ENCODE peak calls at places on chromosomes 1 and 21, in nine cellular contexts. D is psoas muscle; P is skeletal muscle cell; B is CD8-positive, alpha-beta memory T cell; J is stimulated activated CD4-positive, alpha-beta T cell treated with anti-CD3 and anti-CD28 coated beads, Interleukin-15, amount 100 ng/mL, for 48 hours; K is kidney glomerular epithelial cell; I is glomerular endothelial cell; Q is Right ventricle myocardium superior; M is NCI-H2171 treated with DMSO at 0.1 percent for 48 hours. N is an unnamed sample.

GRCh38 chr1:56583957-56584468 is 4.7 kb upstream of the PLPP3 start:
- DNase-seq in D (no peak), P (no peak), B (no peak), J (no peak), K (no peak), I (no peak), Q (no peak), M (no peak), N (no peak)

GRCh38 chr1:36857761-36858160 is 176.6 kb downstream of the GRIK3 start:
- DNase-seq in D (peak), P (no peak), B (no peak), J (no peak), K (no peak), I (no peak), Q (no peak), M (peak), N (no peak)

GRCh38 chr1:32447469-32448185 is 17.2 kb upstream of the ZBTB8B start:
- DNase-seq in D (no peak), P (peak), B (no peak), J (no peak), K (peak), I (no peak), Q (no peak), M (no peak), N (peak)

GRCh38 chr1:41513388-41513745 is 28.9 kb upstream of the EDN2 start:
- DNase-seq in D (peak), P (no peak), B (no peak), J (no peak), K (no peak), I (no peak), Q (peak), M (no peak), N (no peak)

GRCh38 chr21:38471766-38472165 is 26.5 kb downstream of the ERG start:
- DNase-seq in D (no peak), P (no peak), B (no peak), J (no peak), K (no peak), I (no peak), Q (no peak), M (no peak), N (no peak)

GRCh38 chr1:103106426-103107321 is 1.6 kb downstream of the COL11A1 start:
- DNase-seq in D (peak), P (no peak), B (no peak), J (no peak), K (peak), I (peak), Q (no peak), M (no peak), N (no peak)

GRCh38 chr1:115251856-115252255 is 86.2 kb downstream of the NGF start:
- DNase-seq in D (no peak), P (peak), B (no peak), J (no peak), K (peak), I (peak), Q (no peak), M (peak), N (peak)

GRCh38 chr1:7550981-7551380 is 220.1 kb upstream of the VAMP3 start:
- DNase-seq in D (peak), P (no peak), B (no peak), J (no peak), K (no peak), I (no peak), Q (no peak), M (no peak), N (no peak)

GRCh38 chr1:27633298-27633610 is 1.7 kb downstream of the FGR start:
- DNase-seq in D (no peak), P (no peak), B (no peak), J (no peak), K (no peak), I (no peak), Q (peak), M (no peak), N (no peak)

GRCh38 chr1:52632732-52633290 is at the start of gene SHISAL2A:
- DNase-seq in D (peak), P (peak), B (peak), J (no peak), K (no peak), I (no peak), Q (peak), M (no peak), N (no peak)

GRCh38 chr1:67952071-67952470 is 98.4 kb downstream of the DIRAS3 start:
- DNase-seq in D (no peak), P (peak), B (no peak), J (no peak), K (no peak), I (no peak), Q (no peak), M (no peak), N (no peak)

GRCh38 chr1:51729156-51729823 is 112.4 kb downstream of the OSBPL9 start:
- DNase-seq in D (peak), P (peak), B (peak), J (peak), K (peak), I (no peak), Q (peak), M (peak), N (peak)

GRCh38 chr1:94608852-94609570 is 67.5 kb upstream of the F3 start:
- DNase-seq in D (no peak), P (no peak), B (no peak), J (no peak), K (no peak), I (no peak), Q (no peak), M (no peak), N (no peak)

GRCh38 chr1:107405241-107405640 is 264.4 kb downstream of the NTNG1 start:
- DNase-seq in D (no peak), P (peak), B (no peak), J (no peak), K (no peak), I (no peak), Q (no peak), M (no peak), N (no peak)

GRCh38 chr1:207304710-207305151 is 16.7 kb upstream of the CD55 start:
- DNase-seq in D (no peak), P (no peak), B (no peak), J (no peak), K (no peak), I (peak), Q (no peak), M (no peak), N (no peak)

GRCh38 chr1:59761440-59761839 is 53.3 kb upstream of the HOOK1 start:
- DNase-seq in D (no peak), P (no peak), B (no peak), J (no peak), K (no peak), I (no peak), Q (no peak), M (no peak), N (no peak)

GRCh38 chr1:30412241-30413110 is 310.9 kb downstream of the MATN1 start:
- DNase-seq in D (no peak), P (no peak), B (no peak), J (no peak), K (no peak), I (no peak), Q (no peak), M (no peak), N (no peak)

GRCh38 chr1:204495078-204495753 is 611 bp upstream of the PIK3C2B start:
- DNase-seq in D (no peak), P (no peak), B (no peak), J (no peak), K (no peak), I (no peak), Q (no peak), M (peak), N (no peak)

GRCh38 chr1:26278303-26278702 is 1.6 kb upstream of the SH3BGRL3 start:
- DNase-seq in D (no peak), P (no peak), B (no peak), J (no peak), K (no peak), I (no peak), Q (peak), M (no peak), N (no peak)

GRCh38 chr1:3219005-3219724 is 150.2 kb downstream of the PRDM16 start:
- DNase-seq in D (peak), P (no peak), B (no peak), J (no peak), K (peak), I (no peak), Q (peak), M (peak), N (no peak)

GRCh38 chr1:26079960-26080814 is 12.8 kb upstream of the TRIM63 start:
- DNase-seq in D (no peak), P (no peak), B (no peak), J (no peak), K (no peak), I (no peak), Q (no peak), M (no peak), N (no peak)

GRCh38 chr1:60828944-60829343 is 253.4 kb upstream of the NFIA start:
- DNase-seq in D (no peak), P (no peak), B (no peak), J (no peak), K (no peak), I (no peak), Q (no peak), M (no peak), N (no peak)

GRCh38 chr1:20405893-20406604 is 80.0 kb downstream of the CAMK2N1 start:
- DNase-seq in D (no peak), P (peak), B (no peak), J (no peak), K (no peak), I (peak), Q (no peak), M (peak), N (no peak)

GRCh38 chr1:48760889-48761288 is 15.8 kb downstream of the BEND5 start:
- DNase-seq in D (no peak), P (no peak), B (no peak), J (no peak), K (no peak), I (no peak), Q (no peak), M (no peak), N (no peak)

GRCh38 chr1:192580351-192580962 is 4.9 kb downstream of the RGS1 start:
- DNase-seq in D (no peak), P (no peak), B (no peak), J (no peak), K (peak), I (no peak), Q (no peak), M (peak), N (no peak)